ENCODE peak calls at places on chromosomes 1 and 21, in five cellular contexts. V is K562, L is IMR-90, G is SK-N-SH, U is HepG2. K is an unnamed sample.

GRCh38 chr21:29715089-29715488 is 224.7 kb downstream of the GRIK1 start:
- DNase-seq in V (no peak), L (no peak), G (no peak), U (no peak), K (no peak)

GRCh38 chr21:45998871-45999580 is 17.5 kb downstream of the COL6A1 start:
- DNase-seq in V (no peak), L (no peak), G (no peak), U (no peak), K (no peak)

GRCh38 chr1:16351449-16351993 is 759 bp downstream of the FBXO42 start:
- DNase-seq in V (peak; percentile 38), L (peak; percentile 34), G (no peak), U (no peak), K (no peak)

GRCh38 chr1:53498555-53499142 is 39.5 kb downstream of the DMRTB1 start:
- DNase-seq in V (no peak), L (peak; percentile 49), G (no peak), U (no peak), K (no peak)

GRCh38 chr1:209706622-209707021 is 2.0 kb downstream of the HSD11B1 start:
- DNase-seq in V (no peak), L (no peak), G (no peak), U (no peak), K (no peak)

GRCh38 chr1:2554621-2555387 is 1.4 kb upstream of the TNFRSF14 start:
- DNase-seq in V (peak; percentile 54), L (no peak), G (peak; percentile 77), U (no peak), K (no peak)

GRCh38 chr1:61887076-61887867 is 145.0 kb downstream of the PATJ start:
- DNase-seq in V (no peak), L (no peak), G (no peak), U (no peak), K (no peak)

GRCh38 chr1:48109390-48110009 is 112.3 kb upstream of the TRABD2B start:
- DNase-seq in V (peak; percentile 34), L (peak; percentile 61), G (peak; percentile 36), U (peak; percentile 61), K (no peak)

GRCh38 chr1:15902882-15903281 is 55.4 kb downstream of the SPEN start:
- DNase-seq in V (no peak), L (peak; percentile 91), G (no peak), U (no peak), K (no peak)

GRCh38 chr21:36647279-36648093 is 51.4 kb upstream of the SIM2 start:
- DNase-seq in V (no peak), L (peak; percentile 48), G (no peak), U (peak; percentile 68), K (no peak)

GRCh38 chr1:67532452-67533216 is 102.4 kb upstream of the SERBP1 start:
- DNase-seq in V (peak; percentile 71), L (peak; percentile 91), G (peak; percentile 70), U (peak; percentile 85), K (peak; percentile 15)

GRCh38 chr1:198788561-198789064 is 149.8 kb downstream of the PTPRC start:
- DNase-seq in V (peak; percentile 5), L (no peak), G (peak; percentile 1), U (no peak), K (no peak)

GRCh38 chr1:88079036-88079435 is 605.0 kb upstream of the PKN2 start:
- DNase-seq in V (no peak), L (peak; percentile 13), G (peak; percentile 3), U (peak; percentile 18), K (no peak)

GRCh38 chr21:41208946-41209345 is 41.0 kb downstream of the BACE2 start:
- DNase-seq in V (no peak), L (no peak), G (no peak), U (no peak), K (no peak)

GRCh38 chr21:41210405-41211040 is 42.6 kb downstream of the BACE2 start:
- DNase-seq in V (no peak), L (peak; percentile 16), G (no peak), U (no peak), K (no peak)

GRCh38 chr21:41207401-41208388 is 39.7 kb downstream of the BACE2 start:
- DNase-seq in V (no peak), L (peak; percentile 86), G (no peak), U (peak; percentile 3), K (no peak)

GRCh38 chr21:41213081-41213480 is 45.1 kb downstream of the BACE2 start:
- DNase-seq in V (no peak), L (no peak), G (no peak), U (no peak), K (no peak)

DNA sequence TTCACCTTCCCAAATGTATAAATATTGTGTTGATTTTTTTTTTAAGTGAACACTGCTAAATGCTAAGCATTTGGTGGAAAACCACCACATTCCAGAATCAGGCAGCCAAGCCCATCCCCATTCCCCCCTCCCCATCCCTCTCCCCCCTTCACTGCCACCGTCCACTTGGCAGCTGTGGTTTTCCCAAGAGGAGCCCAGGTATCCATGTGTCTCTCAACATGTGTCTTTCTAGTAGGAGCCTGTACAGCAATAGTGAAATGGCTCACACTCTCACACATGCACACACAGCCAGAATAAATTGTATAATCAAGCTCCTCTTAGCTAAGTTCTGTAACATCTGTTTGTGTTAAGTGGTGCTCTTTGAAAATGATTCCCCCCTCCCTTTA is 43.1 kb downstream of the BACE2 start:
- DNase-seq in V (no peak), L (no peak), G (no peak), U (no peak), K (no peak)
- TF ChIP-seq MXI1 in V (no peak), L (no peak), G (no peak), U (no peak), K (no peak)

GRCh38 chr1:201166964-201167624 is 12.8 kb upstream of the TMEM9 start:
- DNase-seq in V (peak; percentile 32), L (no peak), G (no peak), U (no peak), K (no peak)
- TF ChIP-seq MXI1 in V (no peak), L (no peak), G (no peak), U (no peak), K (no peak)

DNA sequence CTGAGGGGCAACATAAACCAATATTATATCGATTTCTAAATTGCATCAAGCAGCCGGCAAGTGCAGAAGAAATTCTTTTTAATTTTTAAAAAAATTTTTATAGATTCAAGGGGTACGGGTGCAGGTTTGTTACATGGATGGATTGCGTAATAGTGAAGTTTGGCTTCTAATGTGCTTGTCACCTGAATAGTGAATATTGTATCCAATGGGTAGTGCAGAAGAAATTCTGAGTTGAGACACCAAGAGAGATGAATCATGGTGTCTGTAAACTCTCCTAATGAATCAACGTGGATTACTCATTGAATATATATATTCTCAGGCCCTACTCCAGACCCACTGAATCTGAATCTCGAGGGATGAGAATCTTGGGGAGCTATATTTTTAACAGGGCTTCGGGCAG is 253.7 kb upstream of the FOXD3 start:
- DNase-seq in V (no peak), L (no peak), G (no peak), U (no peak), K (no peak)
- TF ChIP-seq MXI1 in V (no peak), L (no peak), G (no peak), U (no peak), K (no peak)

GRCh38 chr1:168520052-168520751 is 23.6 kb downstream of the XCL2 start:
- DNase-seq in V (no peak), L (no peak), G (no peak), U (no peak), K (no peak)

GRCh38 chr1:168518201-168518689 is 25.6 kb downstream of the XCL2 start:
- DNase-seq in V (no peak), L (no peak), G (no peak), U (no peak), K (no peak)

GRCh38 chr1:168520832-168521231 is 23.0 kb downstream of the XCL2 start:
- DNase-seq in V (no peak), L (no peak), G (no peak), U (no peak), K (no peak)

DNA sequence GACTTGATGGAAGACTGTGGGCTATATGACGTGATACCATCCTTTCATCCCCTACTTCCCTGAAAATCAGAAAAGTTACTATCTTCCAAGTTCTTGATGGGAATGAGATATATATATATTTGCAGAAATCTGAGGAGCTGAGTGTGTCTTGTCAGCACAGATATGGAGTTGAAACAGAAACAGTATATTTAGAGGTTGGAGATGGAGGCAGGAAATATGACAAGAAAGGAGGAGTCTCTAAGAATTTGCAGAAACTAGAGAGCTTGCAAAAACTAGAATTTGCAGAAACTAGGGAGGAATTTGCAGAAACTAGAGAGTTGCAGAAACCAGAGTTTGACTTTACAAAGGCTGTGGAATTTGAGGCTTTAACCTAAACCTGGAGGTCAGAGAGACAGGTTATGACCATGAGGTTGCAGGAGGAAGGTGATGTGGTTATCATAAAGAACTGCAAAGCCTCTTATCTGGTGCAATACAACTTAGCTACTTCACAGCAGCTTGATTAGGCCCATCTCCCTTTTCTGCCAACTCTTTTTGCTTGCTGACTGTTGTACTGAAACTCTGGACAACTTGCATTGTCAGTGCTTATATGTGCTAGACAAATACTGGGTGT is 22.3 kb downstream of the XCL2 start:
- DNase-seq in V (no peak), L (no peak), G (no peak), U (no peak), K (no peak)
- TF ChIP-seq MXI1 in V (no peak), L (no peak), G (no peak), U (no peak), K (no peak)

GRCh38 chr1:223708651-223709268 is 3.6 kb upstream of the CAPN2 start:
- DNase-seq in V (peak; percentile 19), L (no peak), G (no peak), U (no peak), K (no peak)

GRCh38 chr1:223708001-223708359 is 4.4 kb upstream of the CAPN2 start:
- DNase-seq in V (no peak), L (no peak), G (no peak), U (peak; percentile 91), K (no peak)

GRCh38 chr1:223709598-223709997 is 2.7 kb upstream of the CAPN2 start:
- DNase-seq in V (peak; percentile 44), L (peak; percentile 67), G (no peak), U (no peak), K (no peak)

GRCh38 chr1:223706077-223706988 is 6.0 kb upstream of the CAPN2 start:
- DNase-seq in V (peak; percentile 4), L (peak; percentile 96), G (no peak), U (peak; percentile 44), K (no peak)

DNA sequence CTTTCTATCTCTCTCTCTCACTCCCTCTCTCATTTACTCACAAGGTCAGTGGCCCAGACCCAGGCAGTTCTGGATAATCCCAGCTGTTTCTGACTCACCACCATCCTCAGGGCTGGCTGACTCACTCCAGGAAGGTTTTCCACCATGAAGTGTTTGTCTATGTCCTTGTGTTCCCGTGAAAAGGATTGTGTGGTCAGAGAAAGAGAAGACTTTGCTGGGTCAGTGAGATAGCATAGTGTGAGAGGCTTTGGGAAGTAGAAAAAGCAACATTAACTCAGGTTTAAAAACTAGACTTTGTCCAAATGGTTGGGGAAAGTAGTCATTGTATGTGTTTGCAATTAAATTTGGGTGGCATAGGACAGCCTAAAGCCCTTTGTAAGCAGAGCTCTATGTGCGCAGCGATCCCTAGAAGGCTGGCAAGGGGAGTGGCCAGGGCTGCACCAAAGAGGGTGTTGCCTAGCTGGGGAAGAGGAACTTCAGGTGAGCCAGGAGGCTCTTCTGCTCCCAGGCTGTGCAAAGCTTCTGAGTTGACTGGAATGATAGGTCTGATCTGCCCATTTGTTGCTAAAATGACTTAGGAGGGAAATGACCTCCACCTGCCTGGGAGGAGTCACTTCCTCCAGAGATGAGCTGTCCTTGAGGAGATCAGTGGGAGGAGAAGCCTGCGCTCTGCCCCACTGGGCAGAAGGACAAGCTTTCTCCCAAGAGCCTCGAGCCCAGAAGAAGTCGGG is 4.9 kb upstream of the CAPN2 start:
- DNase-seq in V (peak; percentile 65), L (peak; percentile 100), G (no peak), U (peak; percentile 76), K (no peak)
- TF ChIP-seq MXI1 in V (no peak), L (no peak), G (no peak), U (no peak), K (no peak)